ENCODE peak calls at places on chromosomes 12 and 14, in four cellular contexts. D is CD8-positive, alpha-beta T cell; J is NCI-H2171; H is D341Med. G is an unnamed sample.

GRCh38 chr14:73461478-73462077 is 3.2 kb upstream of the NUMB start:
- DNase-seq in H (no peak), J (no peak), D (no peak), G (no peak)

GRCh38 chr12:31203261-31203660 is 122.7 kb downstream of the SINHCAF start:
- DNase-seq in D (no peak), J (no peak), H (no peak), G (no peak)

GRCh38 chr12:94258593-94258992 is 110.2 kb downstream of the PLXNC1 start:
- DNase-seq in J (no peak), D (no peak), H (no peak), G (no peak)

GRCh38 chr12:23707270-23707669 is 242.2 kb downstream of the SOX5 start:
- DNase-seq in J (no peak), H (no peak), D (no peak), G (no peak)

GRCh38 chr12:5073838-5074237 is 30.2 kb downstream of the KCNA5 start:
- DNase-seq in D (no peak), H (no peak), J (no peak), G (peak)

GRCh38 chr12:93183940-93184663 is 193.6 kb upstream of the NUDT4 start:
- DNase-seq in J (no peak), H (no peak), D (no peak), G (no peak)

GRCh38 chr14:57576498-57576897 is 82.8 kb upstream of the CCDC198 start:
- DNase-seq in J (no peak), H (no peak), D (no peak), G (no peak)

GRCh38 chr12:93127582-93128331 is 198.7 kb upstream of the EEA1 start:
- DNase-seq in H (no peak), D (no peak), J (peak), G (peak)

GRCh38 chr14:92252291-92252690 is 70.7 kb upstream of the SLC24A4 start:
- DNase-seq in J (no peak), H (no peak), D (no peak), G (no peak)

GRCh38 chr12:130872179-130873096 is 572 bp downstream of the RAN start:
- DNase-seq in D (peak), H (peak), J (peak), G (peak)

GRCh38 chr12:51378749-51379148 is 12.5 kb downstream of the GALNT6 start:
- DNase-seq in H (no peak), D (no peak), J (no peak), G (no peak)

GRCh38 chr12:80178846-80179245 is 79.5 kb downstream of the OTOGL start:
- DNase-seq in J (no peak), D (no peak), H (no peak), G (no peak)

GRCh38 chr12:16421806-16422205 is 74.4 kb downstream of the MGST1 start:
- DNase-seq in H (no peak), J (no peak), D (no peak), G (no peak)

GRCh38 chr12:49552014-49552413 is 13.2 kb downstream of the KCNH3 start:
- DNase-seq in H (peak), D (no peak), J (no peak), G (no peak)

GRCh38 chr14:59161571-59162175 is 26.8 kb upstream of the DAAM1 start:
- DNase-seq in H (no peak), D (no peak), J (no peak), G (no peak)

GRCh38 chr12:126869644-126870043 is 1397.3 kb upstream of the TMEM132C start:
- DNase-seq in H (no peak), J (no peak), D (no peak), G (no peak)

GRCh38 chr14:69773571-69774276 is 6.8 kb downstream of the SRSF5 start:
- DNase-seq in J (no peak), H (no peak), D (no peak), G (no peak)

G was measured in SK-MEL-5.